ENCODE peak calls at places on chromosomes 7 and 10, in ten cellular contexts. L is BJ, F is endodermal cell, K is H9, T is AG09309, H is upper lobe of right lung, P is A549, B is PC-3, I is ovary, Z is glutamatergic neuron. R is an unnamed sample.

GRCh38 chr7:80841566-80842478 is 77.0 kb downstream of the SEMA3C start:
- DNase-seq in F (no peak), B (peak), I (no peak), H (no peak), T (no peak), K (no peak), L (no peak), P (no peak), Z (no peak), R (no peak)

GRCh38 chr10:15419279-15419874 is 48.3 kb upstream of the FAM171A1 start:
- DNase-seq in L (no peak), B (peak), T (no peak), I (no peak), Z (peak), K (no peak), P (peak), F (peak), H (no peak), R (no peak)

GRCh38 chr10:27240891-27241639 is 468 bp upstream of the ACBD5 start:
- DNase-seq in H (peak), P (peak), T (no peak), F (peak), L (no peak), I (no peak), B (peak), Z (peak), K (peak), R (no peak)

GRCh38 chr10:71878327-71879034 is 27.4 kb upstream of the PSAP start:
- DNase-seq in I (no peak), Z (peak), K (peak), B (no peak), T (no peak), P (no peak), F (peak), L (no peak), H (no peak), R (no peak)

GRCh38 chr7:40597517-40597916 is 462.7 kb downstream of the SUGCT start:
- DNase-seq in K (no peak), B (no peak), Z (no peak), T (no peak), P (no peak), L (no peak), I (no peak), F (no peak), H (no peak), R (no peak)

GRCh38 chr7:28891192-28891872 is 66.8 kb downstream of the TRIL start:
- DNase-seq in Z (no peak), B (no peak), L (no peak), H (no peak), K (peak), I (no peak), T (no peak), F (peak), P (no peak), R (no peak)

GRCh38 chr7:124480074-124480820 is 285.3 kb downstream of the GPR37 start:
- DNase-seq in Z (no peak), F (no peak), L (no peak), P (no peak), K (no peak), B (no peak), T (no peak), I (no peak), H (no peak), R (no peak)

GRCh38 chr7:67267914-67268313 is 271.3 kb downstream of the TYW1 start:
- DNase-seq in I (no peak), T (no peak), P (no peak), Z (no peak), K (peak), L (no peak), B (no peak), H (no peak), F (peak), R (no peak)

GRCh38 chr10:3045471-3046209 is 21.7 kb upstream of the PFKP start:
- DNase-seq in P (peak), Z (peak), L (peak), K (peak), I (peak), T (peak), H (peak), B (peak), F (peak), R (no peak)

GRCh38 chr7:77444123-77444522 is 28.0 kb upstream of the GSAP start:
- DNase-seq in L (no peak), P (no peak), T (no peak), I (no peak), F (no peak), H (no peak), B (no peak), Z (no peak), K (no peak), R (no peak)

GRCh38 chr7:41331194-41331593 is 371.7 kb downstream of the INHBA start:
- DNase-seq in T (no peak), I (no peak), P (no peak), Z (no peak), H (no peak), L (no peak), B (no peak), K (no peak), F (no peak), R (no peak)

GRCh38 chr10:73906524-73907447 is 4.1 kb upstream of the PLAU start:
- DNase-seq in T (peak), I (peak), B (peak), F (peak), P (peak), H (no peak), L (peak), Z (peak), K (peak), R (peak)

GRCh38 chr10:5944389-5945202 is 32.7 kb downstream of the IL15RA start:
- DNase-seq in Z (no peak), F (no peak), H (no peak), K (no peak), B (peak), T (peak), L (peak), I (peak), P (peak), R (peak)

GRCh38 chr10:125264752-125265578 is 104.6 kb upstream of the CTBP2 start:
- DNase-seq in P (no peak), T (no peak), L (no peak), K (no peak), I (no peak), H (no peak), F (peak), Z (no peak), B (peak), R (no peak)

GRCh38 chr7:21365866-21366624 is 61.8 kb upstream of the SP4 start:
- DNase-seq in Z (no peak), F (no peak), I (no peak), H (no peak), T (no peak), P (peak), B (peak), L (no peak), K (no peak), R (no peak)

GRCh38 chr10:119120413-119120867 is 16.5 kb downstream of the DENND10 start:
- DNase-seq in L (peak), Z (no peak), T (peak), I (no peak), K (no peak), P (no peak), F (no peak), H (no peak), B (peak), R (no peak)

GRCh38 chr10:75532253-75532924 is 101.0 kb downstream of the LRMDA start:
- DNase-seq in K (no peak), T (no peak), I (no peak), Z (no peak), L (no peak), B (peak), P (peak), F (no peak), H (no peak), R (no peak)

GRCh38 chr7:1503390-1503789 is 799 bp downstream of the INTS1 start:
- DNase-seq in K (no peak), P (no peak), Z (no peak), T (no peak), F (no peak), H (no peak), I (no peak), B (no peak), L (no peak), R (no peak)

GRCh38 chr10:43595739-43596298 is 10.4 kb upstream of the ZNF485 start:
- DNase-seq in H (no peak), K (no peak), I (no peak), Z (no peak), L (no peak), B (no peak), T (no peak), F (no peak), P (no peak), R (no peak)

GRCh38 chr10:102611514-102612095 is 32.7 kb upstream of the TRIM8 start:
- DNase-seq in B (peak), H (no peak), K (no peak), P (no peak), F (no peak), Z (no peak), L (no peak), I (no peak), T (no peak), R (no peak)

GRCh38 chr7:115059312-115059711 is 137.4 kb downstream of the MDFIC start:
- DNase-seq in B (no peak), L (no peak), I (no peak), P (no peak), T (no peak), Z (no peak), H (no peak), K (no peak), F (no peak), R (no peak)

GRCh38 chr10:61465807-61466425 is 12.7 kb upstream of the TMEM26 start:
- DNase-seq in P (no peak), K (peak), L (no peak), B (no peak), T (no peak), Z (no peak), H (no peak), I (no peak), F (no peak), R (no peak)

GRCh38 chr10:89535185-89536012 is at the start of gene SLC16A12:
- DNase-seq in H (peak), T (no peak), I (peak), K (peak), F (peak), B (no peak), P (no peak), L (no peak), Z (peak), R (no peak)

GRCh38 chr7:31192996-31193395 is 140.9 kb downstream of the ADCYAP1R1 start:
- DNase-seq in H (peak), F (peak), L (no peak), Z (peak), T (no peak), B (peak), K (peak), P (peak), I (peak), R (no peak)

GRCh38 chr7:3218561-3219225 is 82.4 kb upstream of the SDK1 start:
- DNase-seq in L (no peak), H (no peak), P (no peak), K (no peak), B (no peak), T (no peak), Z (no peak), F (no peak), I (no peak), R (no peak)

GRCh38 chr10:21347043-21347799 is 178.3 kb downstream of the SKIDA1 start:
- DNase-seq in H (no peak), B (peak), T (no peak), F (no peak), Z (no peak), I (no peak), P (no peak), K (no peak), L (no peak), R (no peak)

GRCh38 chr7:28745351-28745750 is 212.8 kb downstream of the TRIL start:
- DNase-seq in L (no peak), F (no peak), B (no peak), I (no peak), H (no peak), K (no peak), P (no peak), T (no peak), Z (no peak), R (no peak)

GRCh38 chr7:86914468-86915054 is 144.9 kb downstream of the ELAPOR2 start:
- DNase-seq in T (no peak), K (no peak), Z (no peak), L (no peak), F (no peak), H (no peak), I (no peak), P (peak), B (peak), R (no peak)

GRCh38 chr7:86916277-86916825 is 143.1 kb downstream of the ELAPOR2 start:
- DNase-seq in P (no peak), I (no peak), Z (no peak), H (no peak), K (no peak), L (no peak), F (no peak), T (no peak), B (no peak), R (no peak)

GRCh38 chr7:86908948-86909347 is 150.5 kb downstream of the ELAPOR2 start:
- DNase-seq in L (no peak), K (no peak), F (peak), B (peak), H (no peak), Z (no peak), P (no peak), I (no peak), T (no peak), R (no peak)

GRCh38 chr7:86913709-86914108 is 145.7 kb downstream of the ELAPOR2 start:
- DNase-seq in H (no peak), K (no peak), P (no peak), F (no peak), I (no peak), L (peak), Z (no peak), B (no peak), T (peak), R (no peak)

DNA sequence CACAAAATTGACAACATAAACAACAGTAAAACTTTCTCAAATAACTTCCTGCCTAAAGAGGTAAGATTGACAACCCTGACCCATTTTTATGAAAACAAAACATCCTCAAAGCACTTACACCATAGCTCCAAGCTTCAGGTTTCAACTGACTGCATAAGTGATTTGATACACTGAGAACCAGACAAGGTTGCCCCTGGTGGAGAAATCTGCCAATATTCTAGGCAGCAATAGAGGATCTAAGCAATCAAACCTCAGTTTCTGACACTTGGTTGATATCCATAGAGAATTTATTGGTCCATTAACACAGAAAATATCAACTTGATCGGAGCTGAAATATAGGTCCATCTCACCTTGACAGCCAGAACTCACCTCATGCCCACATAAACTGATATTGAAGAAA is 147.8 kb downstream of the ELAPOR2 start:
- DNase-seq in T (no peak), P (no peak), B (peak), H (no peak), L (no peak), I (no peak), Z (no peak), F (no peak), K (no peak), R (no peak)
- TF ChIP-seq CTCF in T (no peak), P (no peak), B (peak), H (no peak), L (no peak), I (no peak), Z (peak), F (peak), K (peak), R (no peak)

DNA sequence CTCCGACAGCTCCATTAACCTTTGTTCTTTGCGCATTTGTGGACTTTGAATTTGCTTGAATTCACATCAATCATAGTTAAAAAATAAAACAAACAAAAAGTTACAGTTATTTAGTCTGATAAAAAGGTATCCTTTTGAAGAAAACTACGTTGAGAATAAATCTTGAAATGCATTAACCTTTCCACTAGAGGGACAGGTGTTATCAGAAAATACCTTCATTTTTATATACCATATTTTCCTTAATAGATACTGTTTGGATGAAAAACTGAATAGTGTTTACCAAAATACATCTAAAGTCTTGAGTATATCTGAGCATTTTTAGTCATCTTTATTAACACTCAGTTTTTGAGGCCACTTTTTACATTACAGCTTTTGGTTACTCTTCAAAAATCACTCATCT is 371.9 kb downstream of the ZWINT start:
- DNase-seq in T (no peak), F (no peak), K (no peak), I (no peak), H (no peak), Z (no peak), P (no peak), B (peak), L (no peak), R (no peak)
- TF ChIP-seq CTCF in T (no peak), F (peak), K (peak), I (no peak), H (no peak), Z (peak), P (no peak), B (peak), L (no peak), R (no peak)

DNA sequence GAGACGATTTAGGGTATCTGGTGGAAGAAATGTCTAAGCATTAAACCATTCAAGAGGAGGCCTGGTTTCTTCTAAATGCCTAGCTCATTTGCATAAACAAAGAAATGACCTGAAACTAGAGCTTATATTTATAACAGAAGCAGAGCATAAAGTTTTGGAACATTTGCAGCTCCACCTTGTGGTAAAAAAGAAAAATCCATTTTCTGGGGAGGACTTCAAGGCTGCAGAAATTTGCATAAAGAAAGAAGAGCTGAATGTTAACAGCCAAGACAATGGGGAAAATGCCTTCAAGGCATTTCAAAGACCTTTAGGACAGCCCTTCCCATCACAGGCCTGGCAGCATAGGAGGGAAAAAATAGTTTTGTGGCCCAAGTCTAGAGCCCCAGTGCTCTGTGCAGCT is 362.0 kb downstream of the ZNF248 start:
- DNase-seq in L (no peak), F (no peak), B (peak), K (no peak), I (no peak), P (peak), T (no peak), H (no peak), Z (no peak), R (no peak)
- TF ChIP-seq CTCF in L (no peak), F (peak), B (peak), K (peak), I (no peak), P (peak), T (peak), H (peak), Z (peak), R (peak)

DNA sequence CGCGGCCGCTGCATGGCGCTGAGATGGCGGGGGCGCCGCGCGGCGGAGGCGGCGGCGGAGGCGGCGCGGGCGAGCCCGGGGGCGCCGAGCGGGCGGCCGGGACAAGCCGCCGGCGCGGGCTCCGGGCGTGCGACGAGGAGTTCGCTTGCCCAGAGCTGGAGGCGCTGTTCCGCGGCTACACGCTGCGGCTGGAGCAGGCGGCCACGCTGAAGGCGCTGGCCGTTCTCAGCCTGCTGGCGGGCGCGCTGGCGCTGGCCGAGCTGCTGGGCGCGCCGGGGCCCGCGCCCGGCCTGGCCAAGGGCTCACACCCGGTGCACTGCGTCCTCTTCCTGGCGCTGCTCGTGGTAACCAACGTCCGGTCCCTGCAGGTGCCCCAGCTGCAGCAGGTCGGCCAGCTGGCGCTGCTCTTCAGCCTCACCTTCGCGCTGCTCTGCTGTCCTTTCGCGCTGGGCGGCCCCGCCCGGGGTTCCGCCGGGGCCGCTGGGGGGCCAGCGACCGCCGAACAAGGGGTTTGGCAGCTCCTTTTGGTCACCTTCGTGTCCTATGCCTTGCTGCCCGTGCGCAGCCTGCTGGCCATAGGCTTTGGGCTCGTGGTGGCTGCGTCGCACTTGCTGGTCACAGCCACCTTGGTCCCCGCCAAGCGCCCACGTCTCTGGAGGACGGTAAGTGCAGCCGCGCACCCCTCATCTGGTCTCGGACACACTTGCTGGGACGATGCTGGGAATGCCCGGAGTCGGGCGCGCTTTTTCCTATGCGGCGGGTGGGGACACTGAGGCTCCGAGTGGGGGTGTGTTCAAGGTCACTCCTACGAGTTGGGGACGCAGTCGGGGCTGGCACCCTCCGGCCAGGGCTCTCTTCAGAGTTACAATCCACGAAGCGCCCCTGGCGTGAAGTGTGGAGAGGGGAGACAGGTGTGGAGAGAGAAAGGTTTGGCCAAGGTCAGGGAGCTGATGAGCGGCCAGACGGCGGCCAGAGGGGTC is 643 bp downstream of the ADCY1 start:
- DNase-seq in H (no peak), L (no peak), T (no peak), B (peak), K (peak), F (peak), P (peak), Z (peak), I (no peak), R (peak)
- TF ChIP-seq CTCF in H (peak), L (no peak), T (peak), B (peak), K (peak), F (peak), P (peak), Z (no peak), I (no peak), R (no peak)

DNA sequence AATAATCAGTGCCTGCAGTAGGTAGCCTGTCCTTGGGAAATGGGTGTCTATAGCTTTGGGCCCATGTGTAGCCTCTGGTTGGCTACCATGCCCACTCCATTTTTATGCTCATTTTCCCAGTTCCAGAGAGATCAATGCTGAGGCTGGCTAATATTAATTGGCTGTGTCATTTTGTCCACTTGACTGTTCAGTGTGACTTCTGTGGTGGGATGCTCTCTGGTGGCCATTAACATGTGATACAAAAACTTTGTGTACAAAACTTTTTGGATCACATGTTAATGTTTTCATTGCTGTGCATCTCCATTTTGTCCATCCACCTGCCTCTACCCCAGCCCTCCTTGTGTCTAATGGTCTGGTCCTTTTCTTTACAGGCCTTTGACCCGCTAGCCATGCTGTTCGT is 22.7 kb downstream of the VIM start:
- DNase-seq in L (no peak), I (no peak), T (no peak), Z (no peak), F (no peak), K (no peak), B (peak), P (no peak), H (no peak), R (no peak)
- TF ChIP-seq CTCF in L (peak), I (no peak), T (no peak), Z (no peak), F (no peak), K (no peak), B (peak), P (peak), H (peak), R (no peak)

GRCh38 chr7:98879198-98879988 is 1.1 kb downstream of the TRRAP start:
- DNase-seq in L (no peak), K (peak), F (peak), Z (no peak), B (peak), I (peak), P (peak), T (no peak), H (peak), R (peak)
- TF ChIP-seq CTCF in L (peak), K (peak), F (peak), Z (peak), B (peak), I (no peak), P (no peak), T (peak), H (no peak), R (no peak)

R was measured in coronary artery.